ENCODE peak calls at places on chromosomes 16 and 17, in five cellular contexts. N is pancreas, V is uterus, S is HAP-1, C is H7. A is an unnamed sample.

GRCh38 chr16:85527767-85528297 is 85.3 kb upstream of the GSE1 start:
- DNase-seq in N (no peak), V (no peak), S (no peak), C (no peak), A (no peak)

GRCh38 chr17:73340093-73340596 is 28.3 kb upstream of the CDC42EP4 start:
- DNase-seq in N (no peak), V (peak), S (peak), C (no peak), A (no peak)

GRCh38 chr17:81508639-81509047 is 4.0 kb downstream of the ACTG1 start:
- DNase-seq in N (peak), V (no peak), S (peak), C (peak), A (no peak)

GRCh38 chr16:68371706-68372380 is 61.0 kb downstream of the PRMT7 start:
- DNase-seq in N (no peak), V (no peak), S (no peak), C (no peak), A (no peak)

GRCh38 chr17:70011750-70012149 is 63.3 kb upstream of the KCNJ16 start:
- DNase-seq in N (no peak), V (no peak), S (no peak), C (no peak), A (no peak)

GRCh38 chr16:1296688-1297412 is 12.6 kb upstream of the UBE2I start:
- DNase-seq in N (peak), V (no peak), S (no peak), C (no peak), A (no peak)

GRCh38 chr17:55812323-55812722 is 61.5 kb downstream of the PCTP start:
- DNase-seq in N (no peak), V (no peak), S (no peak), C (no peak), A (no peak)

GRCh38 chr17:37488009-37488604 is 1.6 kb upstream of the DUSP14 start:
- DNase-seq in N (peak), V (no peak), S (peak), C (peak), A (no peak)

GRCh38 chr16:56732832-56733231 is 2.9 kb downstream of the NUP93 start:
- DNase-seq in N (no peak), V (no peak), S (no peak), C (no peak), A (no peak)

GRCh38 chr17:45104907-45105624 is 27.2 kb downstream of the PLCD3 start:
- DNase-seq in N (no peak), V (no peak), S (no peak), C (peak), A (no peak)

GRCh38 chr16:17367932-17368331 is 102.8 kb downstream of the XYLT1 start:
- DNase-seq in N (no peak), V (peak), S (no peak), C (peak), A (no peak)

GRCh38 chr17:30429155-30429554 is 48.1 kb upstream of the GOSR1 start:
- DNase-seq in N (no peak), V (no peak), S (no peak), C (no peak), A (no peak)

GRCh38 chr16:28494141-28494851 is at the start of gene APOBR:
- DNase-seq in N (no peak), V (no peak), S (no peak), C (no peak), A (no peak)

GRCh38 chr16:70679653-70680494 is 6.0 kb downstream of the MTSS2 start:
- DNase-seq in N (no peak), V (no peak), S (no peak), C (peak), A (peak)

A was measured in heart right ventricle.